ENCODE peak calls at places on chromosomes 5 and 9, in nine cellular contexts. Q is SJSA1, V is suprapubic skin, W is OCI-LY7, U is pancreas, C is transverse colon, S is left ventricle myocardium inferior, H is SK-N-SH, D is HepG2. B is an unnamed sample.
A peak's percentile ranks its signal among the peaks of the same experiment; 100 is the strongest.

GRCh38 chr9:70117835-70118319 is 74.2 kb downstream of the MAMDC2 start:
- DNase-seq in H (no peak), W (no peak), U (no peak), S (no peak), Q (no peak), V (no peak), D (peak; percentile 29), C (no peak), B (no peak)

GRCh38 chr5:91598216-91598615 is 215.1 kb upstream of the ARRDC3 start:
- DNase-seq in V (no peak), U (no peak), D (no peak), S (no peak), Q (no peak), W (no peak), C (no peak), H (peak; percentile 1), B (no peak)

GRCh38 chr5:133643365-133643764 is 31.0 kb upstream of the FSTL4 start:
- DNase-seq in U (no peak), W (no peak), V (no peak), H (no peak), D (no peak), S (no peak), Q (no peak), C (no peak), B (no peak)

GRCh38 chr9:133374612-133375115 is 1.2 kb downstream of the SURF4 start:
- DNase-seq in V (no peak), S (no peak), D (no peak), W (no peak), U (no peak), H (no peak), C (no peak), Q (peak; percentile 50), B (no peak)

GRCh38 chr9:114737118-114737517 is 55.1 kb upstream of the TEX48 start:
- DNase-seq in Q (no peak), S (no peak), D (no peak), C (no peak), H (no peak), W (no peak), U (no peak), V (no peak), B (no peak)

GRCh38 chr9:132350861-132351315 is 3.9 kb downstream of the SETX start:
- DNase-seq in D (no peak), Q (no peak), U (no peak), H (no peak), S (no peak), W (peak; percentile 70), C (no peak), V (no peak), B (peak; percentile 63)

GRCh38 chr9:115481769-115482168 is 363.8 kb upstream of the TNC start:
- DNase-seq in D (no peak), Q (no peak), V (no peak), U (no peak), W (no peak), S (no peak), H (no peak), C (no peak), B (no peak)

GRCh38 chr9:110536802-110537201 is 42.7 kb downstream of the SVEP1 start:
- DNase-seq in V (no peak), S (no peak), W (no peak), H (no peak), U (no peak), C (no peak), Q (no peak), D (no peak), B (no peak)

DNA sequence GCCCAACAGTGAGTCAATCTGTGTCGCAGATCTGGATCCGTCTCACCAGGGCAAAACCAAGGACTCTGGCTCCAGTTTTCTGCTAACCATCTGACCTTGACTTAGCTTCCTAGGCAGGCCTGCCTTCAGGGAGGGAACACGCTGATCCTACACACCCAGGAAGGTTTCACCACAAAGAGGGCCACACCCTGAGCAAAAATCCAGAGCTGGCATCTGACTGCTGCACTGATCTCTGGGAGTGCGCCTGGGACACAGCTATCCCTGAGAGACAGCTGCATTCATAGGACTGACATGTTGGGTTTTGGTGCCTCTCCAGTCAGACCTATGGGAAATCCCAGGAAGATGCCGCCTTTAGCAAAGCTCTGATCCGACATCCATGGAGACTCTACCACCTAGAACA is 47.5 kb downstream of the CDK5RAP2 start:
- DNase-seq in C (peak; percentile 63), U (no peak), D (no peak), W (no peak), S (peak; percentile 21), V (peak; percentile 89), H (no peak), Q (peak; percentile 31), B (peak; percentile 94)
- H3K4me3 ChIP-seq in C (no peak overlapping the region), U (no peak overlapping the region), D (no peak overlapping the region), W (no peak overlapping the region), S (no peak overlapping the region), V (peak overlapping the region; percentile 27), H (no peak overlapping the region), Q (no peak overlapping the region), B (no peak overlapping the region)

GRCh38 chr5:139278540-139279274 is 14.8 kb upstream of the MATR3 start:
- DNase-seq in C (no peak), S (no peak), W (no peak), V (no peak), D (no peak), U (no peak), Q (no peak), H (no peak), B (no peak)
- H3K36me3 ChIP-seq in C (no peaks in the 10 kb centered on the region), S (peaks cover 47% of the 10 kb centered on the region), W (peaks cover 96% of the 10 kb centered on the region), V (peaks cover 23% of the 10 kb centered on the region), D (peaks cover 19% of the 10 kb centered on the region), U (peaks cover 2% of the 10 kb centered on the region), Q (peaks cover 78% of the 10 kb centered on the region), H (peaks cover 82% of the 10 kb centered on the region), B (no peaks in the 10 kb centered on the region)

DNA sequence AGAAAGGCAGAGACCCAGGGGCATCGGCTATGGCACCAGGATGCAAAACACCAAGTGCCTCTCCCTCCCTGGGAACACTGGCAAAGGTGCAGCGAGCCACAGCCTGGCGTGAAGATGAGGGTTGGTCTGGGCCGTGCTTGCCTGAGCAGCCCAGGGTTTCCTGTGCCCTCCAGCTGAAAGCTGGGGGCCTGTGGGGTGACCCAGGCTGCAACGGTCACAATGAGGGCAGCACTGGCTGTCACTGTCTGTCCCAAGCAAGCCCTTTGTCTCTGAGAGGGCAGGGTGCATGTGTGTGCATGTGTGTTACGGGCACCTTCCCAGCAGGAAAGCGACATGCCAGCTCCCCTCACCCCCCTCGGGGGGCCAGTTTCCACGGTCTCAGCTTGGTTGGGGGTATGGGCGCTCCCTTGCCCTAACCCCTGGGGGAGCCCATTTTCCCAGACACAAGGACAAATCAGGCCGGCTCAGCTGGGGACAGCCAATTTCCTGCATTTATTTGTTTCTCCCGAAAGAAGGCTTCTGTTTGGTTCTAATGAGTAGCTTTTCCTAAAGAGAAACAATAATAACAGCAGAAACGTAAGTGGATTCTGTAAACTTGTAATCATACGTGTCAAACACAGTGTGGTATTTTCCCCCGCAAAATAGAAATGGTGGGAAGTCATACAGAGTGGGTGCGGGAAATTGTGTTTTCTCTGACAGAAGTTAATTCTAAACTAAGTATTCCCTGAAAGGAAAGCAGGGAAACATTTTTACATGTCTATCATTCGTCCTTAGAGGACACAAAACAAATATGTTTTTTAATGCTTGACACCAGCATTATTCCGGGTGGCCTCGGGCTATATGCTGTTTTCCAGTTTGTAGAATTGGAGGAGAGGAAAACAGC is 21.3 kb downstream of the MRPL36 start:
- DNase-seq in H (no peak), Q (no peak), D (no peak), V (peak; percentile 57), S (no peak), C (no peak), W (no peak), U (no peak), B (no peak)
- H3K4me1 ChIP-seq in H (no peaks in the 10 kb centered on the region), Q (no peaks in the 10 kb centered on the region), D (no peaks in the 10 kb centered on the region), V (no peaks in the 10 kb centered on the region), S (peaks cover 7% of the 10 kb centered on the region), C (no peaks in the 10 kb centered on the region), W (peaks cover 19% of the 10 kb centered on the region), U (no peaks in the 10 kb centered on the region), B (no peaks in the 10 kb centered on the region)

DNA sequence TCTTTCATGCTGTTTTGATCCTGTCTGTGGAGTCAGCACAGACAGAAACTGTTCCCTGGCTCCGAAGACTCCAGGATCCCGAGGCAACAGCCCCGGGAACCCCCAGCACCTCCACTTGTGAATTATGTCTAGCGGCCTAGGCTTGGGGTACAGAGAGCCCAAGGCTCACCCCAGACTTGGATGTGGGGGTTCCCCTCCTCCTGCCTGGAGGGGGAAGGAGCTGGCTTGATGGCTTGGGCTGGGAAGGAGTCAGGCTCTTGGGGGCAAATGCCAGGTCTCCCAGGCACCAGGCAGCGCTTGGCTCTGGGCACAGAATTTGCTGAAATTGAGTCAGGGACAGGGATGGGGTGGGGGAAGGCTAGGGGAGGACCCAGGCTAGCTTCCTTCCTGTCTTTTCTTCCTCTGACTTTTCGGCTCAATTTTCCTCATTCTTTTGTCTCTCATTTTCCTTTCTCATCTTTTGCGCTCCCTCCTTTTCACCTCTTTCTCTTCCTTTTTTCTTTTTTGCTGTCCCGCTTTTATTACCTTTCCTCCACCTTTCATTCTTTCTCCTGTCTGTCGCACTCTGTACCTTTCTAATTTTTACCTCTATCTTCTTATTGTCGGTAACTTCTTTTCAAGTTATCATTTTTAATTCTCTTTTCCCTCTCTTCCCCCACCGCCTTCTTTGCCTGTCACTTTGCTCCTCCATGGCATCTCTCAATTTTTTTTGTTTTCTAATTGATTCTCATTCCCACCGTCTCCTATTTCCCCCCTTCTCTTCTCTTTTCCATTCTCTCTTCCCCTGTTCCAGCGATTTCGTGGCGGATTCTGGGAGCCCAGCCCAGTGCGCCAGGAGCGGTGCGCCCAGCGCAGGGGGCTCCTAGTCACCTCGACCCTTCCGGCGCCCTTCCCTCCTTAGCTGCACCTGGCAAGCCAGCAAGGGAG is 10.5 kb downstream of the MSX2 start:
- DNase-seq in C (no peak), V (no peak), D (no peak), W (no peak), U (no peak), H (peak; percentile 64), Q (no peak), S (no peak), B (no peak)
- H3K4me3 ChIP-seq in C (no peak overlapping the region), V (peak overlapping the region; percentile 13), D (no peak overlapping the region), W (no peak overlapping the region), U (peak overlapping the region; percentile 7), H (peak overlapping the region; percentile 39), Q (no peak overlapping the region), S (peak overlapping the region; percentile 28), B (no peak overlapping the region)

GRCh38 chr9:81608289-81608657 is 81.1 kb downstream of the TLE1 start:
- DNase-seq in D (no peak), V (no peak), Q (no peak), C (no peak), W (no peak), S (no peak), H (no peak), U (no peak), B (no peak)
- H3K36me3 ChIP-seq in D (peaks cover 20% of the 10 kb centered on the region), V (peaks cover 34% of the 10 kb centered on the region), Q (peaks cover 20% of the 10 kb centered on the region), C (no peaks in the 10 kb centered on the region), W (no peaks in the 10 kb centered on the region), S (peaks cover 45% of the 10 kb centered on the region), H (peaks cover 9% of the 10 kb centered on the region), U (peaks cover 20% of the 10 kb centered on the region), B (no peaks in the 10 kb centered on the region)

DNA sequence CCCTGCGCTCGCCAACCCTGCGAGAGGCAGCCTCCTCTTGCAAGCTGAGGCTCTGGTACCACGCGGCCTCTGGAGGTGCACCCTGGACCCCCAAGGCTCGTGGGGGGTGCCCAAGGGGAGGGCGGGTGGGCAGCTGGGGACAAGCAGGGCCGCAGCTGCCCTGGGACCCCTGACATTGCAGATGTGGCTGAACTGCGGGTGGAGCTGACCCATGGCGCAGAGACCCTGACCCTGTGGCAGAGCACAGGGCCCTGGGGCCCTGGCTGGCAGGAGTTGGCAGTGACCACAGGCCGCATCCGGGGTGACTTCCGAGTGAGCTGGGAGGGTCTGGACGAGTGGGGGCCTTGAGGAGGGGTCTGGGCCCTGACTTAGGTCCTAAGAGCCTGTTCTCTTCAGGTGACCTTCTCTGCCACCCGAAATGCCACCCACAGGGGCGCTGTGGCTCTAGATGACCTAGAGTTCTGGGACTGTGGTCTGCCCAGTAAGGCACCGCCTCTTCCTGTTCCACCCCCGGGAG is 1.5 kb downstream of the MAMDC4 start:
- DNase-seq in Q (no peak), V (no peak), C (peak; percentile 25), D (no peak), H (no peak), W (peak; percentile 24), U (peak; percentile 47), S (peak; percentile 13), B (no peak)
- H3K4me1 ChIP-seq in Q (peaks cover 8% of the 10 kb centered on the region), V (peaks cover 29% of the 10 kb centered on the region), C (peaks cover 27% of the 10 kb centered on the region), D (peaks cover 35% of the 10 kb centered on the region), H (peaks cover 4% of the 10 kb centered on the region), W (peaks cover 6% of the 10 kb centered on the region), U (peaks cover 39% of the 10 kb centered on the region), S (peaks cover 40% of the 10 kb centered on the region), B (peaks cover 7% of the 10 kb centered on the region)

B was measured in small intestine.